ENCODE peak calls at places on chromosome 21, in nine cellular contexts. One of them, this sample, is unnamed.

GRCh38 chr21:45289655-45290515 is 2.2 kb upstream of the POFUT2 start:
- DNase-seq in type B pancreatic cell: no peak
- DNase-seq in H1: no peak
- DNase-seq in body of pancreas: no peak
- DNase-seq in GM12865: no peak
- DNase-seq in tibial nerve: no peak
- DNase-seq in heart right ventricle: no peak
- DNase-seq in BJ: no peak
- DNase-seq in cardiac fibroblast: peak
- DNase-seq in this sample: no peak

GRCh38 chr21:43925609-43926008 is 60.6 kb downstream of the AGPAT3 start:
- DNase-seq in type B pancreatic cell: no peak
- DNase-seq in H1: no peak
- DNase-seq in body of pancreas: no peak
- DNase-seq in GM12865: no peak
- DNase-seq in tibial nerve: no peak
- DNase-seq in heart right ventricle: no peak
- DNase-seq in BJ: no peak
- DNase-seq in cardiac fibroblast: no peak
- DNase-seq in this sample: no peak

GRCh38 chr21:34707876-34708325 is 39.1 kb downstream of the CLIC6 start:
- DNase-seq in type B pancreatic cell: no peak
- DNase-seq in H1: no peak
- DNase-seq in body of pancreas: no peak
- DNase-seq in GM12865: peak
- DNase-seq in tibial nerve: no peak
- DNase-seq in heart right ventricle: no peak
- DNase-seq in BJ: no peak
- DNase-seq in cardiac fibroblast: no peak
- DNase-seq in this sample: no peak

GRCh38 chr21:14403681-14404318 is 20.9 kb upstream of the HSPA13 start:
- DNase-seq in type B pancreatic cell: no peak
- DNase-seq in H1: no peak
- DNase-seq in body of pancreas: no peak
- DNase-seq in GM12865: peak
- DNase-seq in tibial nerve: no peak
- DNase-seq in heart right ventricle: no peak
- DNase-seq in BJ: no peak
- DNase-seq in cardiac fibroblast: peak
- DNase-seq in this sample: peak

GRCh38 chr21:44926364-44927101 is 5.8 kb upstream of the ITGB2 start:
- DNase-seq in type B pancreatic cell: no peak
- DNase-seq in H1: no peak
- DNase-seq in body of pancreas: no peak
- DNase-seq in GM12865: peak
- DNase-seq in tibial nerve: no peak
- DNase-seq in heart right ventricle: no peak
- DNase-seq in BJ: no peak
- DNase-seq in cardiac fibroblast: no peak
- DNase-seq in this sample: no peak

GRCh38 chr21:17612023-17612564 is 607 bp downstream of the BTG3 start:
- DNase-seq in type B pancreatic cell: no peak
- DNase-seq in H1: no peak
- DNase-seq in body of pancreas: peak
- DNase-seq in GM12865: peak
- DNase-seq in tibial nerve: peak
- DNase-seq in heart right ventricle: peak
- DNase-seq in BJ: no peak
- DNase-seq in cardiac fibroblast: peak
- DNase-seq in this sample: peak

GRCh38 chr21:36695671-36696389 is 3.1 kb upstream of the SIM2 start:
- DNase-seq in type B pancreatic cell: no peak
- DNase-seq in H1: no peak
- DNase-seq in body of pancreas: no peak
- DNase-seq in GM12865: no peak
- DNase-seq in tibial nerve: no peak
- DNase-seq in heart right ventricle: no peak
- DNase-seq in BJ: no peak
- DNase-seq in cardiac fibroblast: no peak
- DNase-seq in this sample: no peak

GRCh38 chr21:35585155-35585554 is 475.2 kb downstream of the SETD4 start:
- DNase-seq in type B pancreatic cell: no peak
- DNase-seq in H1: no peak
- DNase-seq in body of pancreas: no peak
- DNase-seq in GM12865: peak
- DNase-seq in tibial nerve: no peak
- DNase-seq in heart right ventricle: no peak
- DNase-seq in BJ: no peak
- DNase-seq in cardiac fibroblast: peak
- DNase-seq in this sample: no peak

GRCh38 chr21:28762357-28762735 is 230.3 kb downstream of the LTN1 start:
- DNase-seq in type B pancreatic cell: no peak
- DNase-seq in H1: no peak
- DNase-seq in body of pancreas: no peak
- DNase-seq in GM12865: no peak
- DNase-seq in tibial nerve: no peak
- DNase-seq in heart right ventricle: no peak
- DNase-seq in BJ: no peak
- DNase-seq in cardiac fibroblast: no peak
- DNase-seq in this sample: no peak

DNA sequence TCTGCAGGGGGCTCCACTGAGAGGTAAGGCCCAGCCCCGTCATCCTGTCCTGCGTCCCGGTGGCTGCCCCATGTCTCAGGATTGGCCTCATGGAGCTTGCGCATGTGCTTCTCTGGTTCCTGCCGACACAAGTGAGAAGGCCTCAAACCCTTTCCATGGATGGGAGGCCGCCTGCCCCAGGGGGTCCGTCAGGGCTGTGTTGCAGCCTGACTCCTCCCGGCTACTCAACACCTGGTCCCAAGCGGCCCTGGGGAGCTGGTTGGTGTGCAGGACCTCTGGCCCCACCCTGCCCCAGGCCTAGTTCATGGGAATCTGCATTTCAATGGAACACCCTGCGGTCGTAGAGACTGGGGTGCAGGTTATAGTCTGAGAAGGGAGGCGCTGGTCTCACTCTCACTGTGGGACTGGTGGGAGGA is 21.1 kb upstream of the PDE9A start:
- DNase-seq in type B pancreatic cell: no peak
- DNase-seq in H1: no peak
- DNase-seq in body of pancreas: no peak
- DNase-seq in GM12865: no peak
- DNase-seq in tibial nerve: no peak
- DNase-seq in heart right ventricle: no peak
- DNase-seq in BJ: no peak
- DNase-seq in cardiac fibroblast: no peak
- DNase-seq in this sample: no peak
- TF ChIP-seq CTCF in type B pancreatic cell: no peak
- TF ChIP-seq CTCF in H1: no peak
- TF ChIP-seq CTCF in body of pancreas: no peak
- TF ChIP-seq CTCF in GM12865: no peak
- TF ChIP-seq CTCF in tibial nerve: no peak
- TF ChIP-seq CTCF in heart right ventricle: no peak
- TF ChIP-seq CTCF in BJ: no peak
- TF ChIP-seq CTCF in cardiac fibroblast: no peak
- TF ChIP-seq CTCF in this sample: no peak

DNA sequence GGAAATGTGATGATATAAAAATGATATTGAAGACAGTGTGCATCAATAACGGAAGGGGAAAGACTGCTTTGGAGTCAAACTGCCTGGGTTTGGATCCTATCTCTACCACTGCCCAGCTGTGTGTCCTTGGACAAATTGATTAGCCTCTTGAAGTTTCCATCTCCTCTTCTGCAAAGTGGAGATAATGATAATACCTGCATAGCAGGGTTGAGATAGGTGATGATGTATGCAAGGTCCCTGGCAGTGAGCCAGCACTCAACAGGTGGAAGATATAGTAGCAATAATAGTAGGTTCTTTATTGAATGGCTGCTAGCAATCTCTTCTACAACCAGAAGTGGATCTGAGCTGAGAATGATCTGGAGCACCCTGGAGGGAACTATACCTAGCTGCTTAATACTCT is 166.7 kb downstream of the MIS18A start:
- DNase-seq in type B pancreatic cell: no peak
- DNase-seq in H1: no peak
- DNase-seq in body of pancreas: peak
- DNase-seq in GM12865: no peak
- DNase-seq in tibial nerve: no peak
- DNase-seq in heart right ventricle: no peak
- DNase-seq in BJ: no peak
- DNase-seq in cardiac fibroblast: no peak
- DNase-seq in this sample: no peak
- TF ChIP-seq CTCF in type B pancreatic cell: no peak
- TF ChIP-seq CTCF in H1: no peak
- TF ChIP-seq CTCF in body of pancreas: no peak
- TF ChIP-seq CTCF in GM12865: no peak
- TF ChIP-seq CTCF in tibial nerve: no peak
- TF ChIP-seq CTCF in heart right ventricle: no peak
- TF ChIP-seq CTCF in BJ: no peak
- TF ChIP-seq CTCF in cardiac fibroblast: no peak
- TF ChIP-seq CTCF in this sample: no peak

GRCh38 chr21:42340187-42340586 is 10.6 kb downstream of the TFF2 start:
- DNase-seq in type B pancreatic cell: peak
- DNase-seq in H1: no peak
- DNase-seq in body of pancreas: no peak
- DNase-seq in GM12865: no peak
- DNase-seq in tibial nerve: no peak
- DNase-seq in heart right ventricle: no peak
- DNase-seq in BJ: no peak
- DNase-seq in cardiac fibroblast: no peak
- DNase-seq in this sample: no peak

GRCh38 chr21:42336065-42336464 is 14.7 kb downstream of the TFF2 start:
- DNase-seq in type B pancreatic cell: peak
- DNase-seq in H1: peak
- DNase-seq in body of pancreas: no peak
- DNase-seq in GM12865: peak
- DNase-seq in tibial nerve: no peak
- DNase-seq in heart right ventricle: no peak
- DNase-seq in BJ: no peak
- DNase-seq in cardiac fibroblast: peak
- DNase-seq in this sample: no peak

GRCh38 chr21:42338730-42339715 is 11.8 kb downstream of the TFF2 start:
- DNase-seq in type B pancreatic cell: peak
- DNase-seq in H1: no peak
- DNase-seq in body of pancreas: no peak
- DNase-seq in GM12865: peak
- DNase-seq in tibial nerve: no peak
- DNase-seq in heart right ventricle: no peak
- DNase-seq in BJ: no peak
- DNase-seq in cardiac fibroblast: no peak
- DNase-seq in this sample: no peak

GRCh38 chr21:42337276-42337675 is 13.5 kb downstream of the TFF2 start:
- DNase-seq in type B pancreatic cell: no peak
- DNase-seq in H1: no peak
- DNase-seq in body of pancreas: no peak
- DNase-seq in GM12865: no peak
- DNase-seq in tibial nerve: no peak
- DNase-seq in heart right ventricle: no peak
- DNase-seq in BJ: no peak
- DNase-seq in cardiac fibroblast: no peak
- DNase-seq in this sample: no peak

DNA sequence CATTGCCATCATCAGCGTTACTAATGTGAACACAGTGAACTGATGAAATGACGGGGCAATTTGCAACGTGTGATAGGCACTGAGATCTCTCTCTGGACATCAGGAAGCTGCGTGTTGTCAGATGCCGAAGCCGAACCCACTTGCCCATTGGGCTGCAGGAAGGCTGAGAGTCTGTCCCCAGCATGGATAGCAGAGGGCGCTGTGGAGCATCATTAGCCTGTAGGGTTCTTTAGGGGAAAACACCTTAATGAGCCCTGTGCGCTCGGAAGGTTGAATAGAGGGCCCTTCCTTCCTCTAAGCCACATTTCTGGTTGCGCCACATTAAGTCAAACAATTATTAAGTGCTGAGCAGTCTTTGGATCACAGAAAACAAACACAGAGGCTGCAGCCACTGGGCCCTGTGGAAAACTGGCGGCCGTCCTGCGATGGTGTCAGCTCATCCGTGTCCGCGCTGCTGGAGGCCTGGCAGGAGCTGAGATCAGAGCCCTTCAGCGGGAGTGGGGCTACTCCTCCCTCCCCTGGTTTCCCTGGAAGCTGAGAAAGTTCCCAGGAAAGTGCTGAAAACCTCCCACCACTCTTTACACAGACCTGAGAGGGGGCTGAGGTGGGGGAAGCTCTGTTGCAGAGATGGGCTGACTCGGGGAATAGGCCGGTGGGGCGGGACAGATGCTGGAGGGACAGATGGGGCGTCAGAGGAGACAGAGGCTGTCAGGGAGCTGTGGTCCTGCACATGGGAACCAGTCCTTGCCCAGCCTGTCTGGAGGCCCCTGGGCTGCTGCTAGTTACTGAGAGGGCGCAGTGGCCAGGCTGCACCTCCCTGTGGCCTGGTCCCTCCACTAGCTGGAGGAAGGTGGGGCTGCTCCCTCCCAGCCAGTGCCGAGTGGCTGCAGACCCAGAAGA is 12.7 kb downstream of the TFF2 start:
- DNase-seq in type B pancreatic cell: peak
- DNase-seq in H1: peak
- DNase-seq in body of pancreas: peak
- DNase-seq in GM12865: peak
- DNase-seq in tibial nerve: peak
- DNase-seq in heart right ventricle: peak
- DNase-seq in BJ: no peak
- DNase-seq in cardiac fibroblast: peak
- DNase-seq in this sample: peak
- TF ChIP-seq CTCF in type B pancreatic cell: peak
- TF ChIP-seq CTCF in H1: peak
- TF ChIP-seq CTCF in body of pancreas: peak
- TF ChIP-seq CTCF in GM12865: peak
- TF ChIP-seq CTCF in tibial nerve: peak
- TF ChIP-seq CTCF in heart right ventricle: peak
- TF ChIP-seq CTCF in BJ: peak
- TF ChIP-seq CTCF in cardiac fibroblast: peak
- TF ChIP-seq CTCF in this sample: peak

GRCh38 chr21:41636636-41637625 is 129.0 kb upstream of the TMPRSS2 start:
- DNase-seq in type B pancreatic cell: no peak
- DNase-seq in H1: no peak
- DNase-seq in body of pancreas: no peak
- DNase-seq in GM12865: no peak
- DNase-seq in tibial nerve: no peak
- DNase-seq in heart right ventricle: no peak
- DNase-seq in BJ: no peak
- DNase-seq in cardiac fibroblast: no peak
- DNase-seq in this sample: no peak

GRCh38 chr21:41633627-41634026 is 125.7 kb upstream of the TMPRSS2 start:
- DNase-seq in type B pancreatic cell: no peak
- DNase-seq in H1: no peak
- DNase-seq in body of pancreas: no peak
- DNase-seq in GM12865: no peak
- DNase-seq in tibial nerve: no peak
- DNase-seq in heart right ventricle: no peak
- DNase-seq in BJ: no peak
- DNase-seq in cardiac fibroblast: no peak
- DNase-seq in this sample: no peak

GRCh38 chr21:41634858-41635257 is 126.9 kb upstream of the TMPRSS2 start:
- DNase-seq in type B pancreatic cell: no peak
- DNase-seq in H1: no peak
- DNase-seq in body of pancreas: no peak
- DNase-seq in GM12865: no peak
- DNase-seq in tibial nerve: no peak
- DNase-seq in heart right ventricle: no peak
- DNase-seq in BJ: no peak
- DNase-seq in cardiac fibroblast: peak
- DNase-seq in this sample: peak

GRCh38 chr21:41634211-41634694 is 126.3 kb upstream of the TMPRSS2 start:
- DNase-seq in type B pancreatic cell: no peak
- DNase-seq in H1: no peak
- DNase-seq in body of pancreas: no peak
- DNase-seq in GM12865: no peak
- DNase-seq in tibial nerve: no peak
- DNase-seq in heart right ventricle: no peak
- DNase-seq in BJ: no peak
- DNase-seq in cardiac fibroblast: no peak
- DNase-seq in this sample: peak

GRCh38 chr21:41635874-41636273 is 127.9 kb upstream of the TMPRSS2 start:
- DNase-seq in type B pancreatic cell: no peak
- DNase-seq in H1: no peak
- DNase-seq in body of pancreas: no peak
- DNase-seq in GM12865: no peak
- DNase-seq in tibial nerve: no peak
- DNase-seq in heart right ventricle: no peak
- DNase-seq in BJ: no peak
- DNase-seq in cardiac fibroblast: no peak
- DNase-seq in this sample: no peak
- TF ChIP-seq CTCF in type B pancreatic cell: no peak
- TF ChIP-seq CTCF in H1: no peak
- TF ChIP-seq CTCF in body of pancreas: no peak
- TF ChIP-seq CTCF in GM12865: no peak
- TF ChIP-seq CTCF in tibial nerve: no peak
- TF ChIP-seq CTCF in heart right ventricle: no peak
- TF ChIP-seq CTCF in BJ: no peak
- TF ChIP-seq CTCF in cardiac fibroblast: no peak
- TF ChIP-seq CTCF in this sample: no peak

This sample was measured in Calu3.